ENCODE peak calls at places on chromosome 13, in nine cellular contexts. U is tibial nerve, H is Panc1, R is hepatocyte, B is brain microvascular endothelial cell, Z is PC-9, J is cardiac muscle cell, D is OCI-LY7, W is lung. L is an unnamed sample.

GRCh38 chr13:27696731-27697130 is 75.0 kb downstream of the POLR1D start:
- DNase-seq in U (no peak), H (no peak), R (no peak), B (no peak), Z (no peak), J (no peak), D (peak; percentile 67), W (no peak), L (no peak)

GRCh38 chr13:64675256-64675892 is 2554.8 kb downstream of the PCDH9 start:
- DNase-seq in U (no peak), H (peak; percentile 13), R (peak; percentile 13), B (peak; percentile 71), Z (peak; percentile 84), J (peak; percentile 9), D (no peak), W (no peak), L (no peak)

GRCh38 chr13:76620036-76620435 is 266.2 kb downstream of the KCTD12 start:
- DNase-seq in U (no peak), H (no peak), R (no peak), B (peak; percentile 47), Z (peak; percentile 36), J (peak; percentile 8), D (no peak), W (no peak), L (no peak)

GRCh38 chr13:50131998-50132936 is 117.0 kb downstream of the KCNRG start:
- DNase-seq in U (no peak), H (no peak), R (no peak), B (no peak), Z (no peak), J (peak; percentile 4), D (no peak), W (no peak), L (no peak)

GRCh38 chr13:46751811-46752635 is 44.9 kb downstream of the ESD start:
- DNase-seq in U (no peak), H (no peak), R (no peak), B (no peak), Z (no peak), J (no peak), D (peak; percentile 65), W (no peak), L (no peak)

GRCh38 chr13:101570410-101570809 is 117.9 kb downstream of the ITGBL1 start:
- DNase-seq in U (no peak), H (no peak), R (no peak), B (peak; percentile 22), Z (peak; percentile 87), J (no peak), D (no peak), W (no peak), L (no peak)

GRCh38 chr13:67520886-67521285 is 290.8 kb upstream of the PCDH9 start:
- DNase-seq in U (no peak), H (no peak), R (no peak), B (no peak), Z (no peak), J (no peak), D (no peak), W (no peak), L (no peak)

GRCh38 chr13:99956473-99957349 is 14.9 kb downstream of the ZIC5 start:
- DNase-seq in U (no peak), H (no peak), R (no peak), B (no peak), Z (no peak), J (no peak), D (no peak), W (no peak), L (no peak)

GRCh38 chr13:77660841-77661250 is 36.6 kb upstream of the SLAIN1 start:
- DNase-seq in U (no peak), H (no peak), R (no peak), B (no peak), Z (no peak), J (no peak), D (no peak), W (no peak), L (peak; percentile 29)

GRCh38 chr13:101474419-101474957 is 22.0 kb downstream of the ITGBL1 start:
- DNase-seq in U (peak; percentile 42), H (no peak), R (peak; percentile 61), B (peak; percentile 82), Z (no peak), J (peak; percentile 93), D (no peak), W (no peak), L (no peak)

GRCh38 chr13:97004096-97004876 is 10.0 kb upstream of the OXGR1 start:
- DNase-seq in U (no peak), H (no peak), R (peak; percentile 22), B (peak; percentile 77), Z (no peak), J (peak; percentile 91), D (no peak), W (no peak), L (no peak)

GRCh38 chr13:47211106-47211505 is 314.3 kb upstream of the HTR2A start:
- DNase-seq in U (no peak), H (peak; percentile 17), R (no peak), B (peak; percentile 12), Z (no peak), J (peak; percentile 27), D (no peak), W (no peak), L (no peak)

DNA sequence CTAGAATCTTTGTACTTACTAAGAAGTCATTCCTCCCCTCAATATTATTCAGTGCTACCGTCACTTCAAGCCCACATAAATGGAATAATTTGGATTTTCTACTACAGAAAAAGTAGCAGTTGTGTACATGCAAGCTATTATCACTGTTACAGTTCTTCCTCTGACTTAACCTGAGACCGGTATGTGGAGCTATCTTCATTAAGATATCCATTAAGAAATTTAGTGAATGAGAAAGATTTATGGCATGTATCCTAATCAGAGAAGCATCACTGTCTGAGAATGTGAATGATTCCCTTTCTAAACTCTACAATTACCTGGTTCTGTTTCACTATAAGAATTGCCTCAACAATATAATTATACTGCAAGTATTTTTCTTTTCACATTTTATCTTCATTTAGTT is 278.7 kb downstream of the KLF5 start:
- DNase-seq in U (no peak), H (no peak), R (no peak), B (no peak), Z (no peak), J (no peak), D (no peak), W (no peak), L (no peak)
- H3K27ac ChIP-seq in U (no peak overlapping the region), H (no peak overlapping the region), R (no peak overlapping the region), B (peak overlapping the region; percentile 1), Z (peak overlapping the region; percentile 99), J (no peak overlapping the region), D (no peak overlapping the region), W (no peak overlapping the region), L (peak overlapping the region; percentile 100)

GRCh38 chr13:48507024-48507423 is 25.9 kb downstream of the RCBTB2 start:
- DNase-seq in U (no peak), H (no peak), R (no peak), B (no peak), Z (no peak), J (no peak), D (no peak), W (no peak), L (no peak)

GRCh38 chr13:48508001-48508400 is 24.9 kb downstream of the RCBTB2 start:
- DNase-seq in U (no peak), H (no peak), R (no peak), B (no peak), Z (no peak), J (no peak), D (no peak), W (no peak), L (no peak)

GRCh38 chr13:48504606-48505369 is 28.1 kb downstream of the RCBTB2 start:
- DNase-seq in U (no peak), H (no peak), R (no peak), B (no peak), Z (no peak), J (no peak), D (no peak), W (no peak), L (no peak)

GRCh38 chr13:48505597-48506091 is 27.2 kb downstream of the RCBTB2 start:
- DNase-seq in U (peak; percentile 57), H (no peak), R (no peak), B (no peak), Z (no peak), J (no peak), D (peak; percentile 88), W (no peak), L (no peak)

DNA sequence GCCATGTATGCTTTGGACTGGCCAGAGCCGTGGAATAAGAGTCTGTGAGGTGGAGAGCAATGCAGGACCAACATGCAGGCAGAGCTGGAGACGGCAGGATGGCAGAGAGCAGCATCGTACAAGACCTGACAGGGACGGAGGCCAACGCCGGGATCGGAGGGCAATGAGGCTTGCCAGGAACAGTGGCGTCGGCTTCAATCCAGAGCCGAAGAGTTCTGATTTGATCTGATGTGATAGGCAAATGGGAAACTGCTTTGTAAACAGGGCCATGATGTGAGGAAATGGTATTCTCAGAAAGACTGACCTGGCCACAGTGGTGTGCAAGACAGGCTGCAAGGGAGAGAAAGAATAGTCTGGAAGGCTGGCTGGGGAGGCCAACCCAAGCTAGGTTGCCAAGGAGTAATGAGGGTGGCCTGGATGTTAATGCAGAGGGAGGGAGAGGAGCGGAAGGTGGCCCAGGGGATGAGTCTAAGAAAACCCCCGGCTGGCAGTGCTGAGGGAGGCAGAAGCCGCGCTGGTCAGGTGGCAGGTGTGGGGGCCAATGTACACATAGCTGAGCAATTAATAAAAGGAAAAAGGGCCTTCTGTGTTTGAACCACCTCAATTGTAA is 26.7 kb downstream of the RCBTB2 start:
- DNase-seq in U (no peak), H (no peak), R (no peak), B (no peak), Z (no peak), J (no peak), D (no peak), W (no peak), L (no peak)
- H3K4me3 ChIP-seq in U (no peak overlapping the region), H (no peak overlapping the region), R (no peak overlapping the region), B (no peak overlapping the region), Z (no peak overlapping the region), J (no peak overlapping the region), D (peak overlapping the region; percentile 46), W (no peak overlapping the region), L (no peak overlapping the region)

DNA sequence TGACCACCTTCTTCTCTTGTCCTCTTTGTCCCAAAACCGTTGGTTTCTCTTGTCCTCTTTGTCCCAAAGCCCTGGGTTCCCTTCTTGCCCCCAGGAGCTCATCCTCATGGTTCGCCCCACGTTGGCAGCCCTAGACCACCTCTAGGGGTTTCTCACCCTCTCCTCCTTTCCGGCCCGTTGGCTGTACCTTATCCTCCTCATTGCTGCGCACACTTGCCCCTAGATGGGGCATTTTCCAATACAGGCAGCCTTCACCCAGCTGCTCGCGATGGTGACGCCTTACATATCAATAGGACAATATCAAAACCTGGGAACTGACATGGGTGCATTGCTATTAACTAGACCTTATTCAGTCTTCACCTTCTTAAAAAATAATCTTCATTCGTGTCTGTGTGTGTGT is 86.5 kb downstream of the IPO5 start:
- DNase-seq in U (no peak), H (no peak), R (no peak), B (no peak), Z (no peak), J (no peak), D (no peak), W (no peak), L (no peak)
- TF ChIP-seq CTCF in U (no peak), H (no peak), R (no peak), B (no peak), Z (no peak), J (no peak), D (no peak), W (no peak), L (no peak)

DNA sequence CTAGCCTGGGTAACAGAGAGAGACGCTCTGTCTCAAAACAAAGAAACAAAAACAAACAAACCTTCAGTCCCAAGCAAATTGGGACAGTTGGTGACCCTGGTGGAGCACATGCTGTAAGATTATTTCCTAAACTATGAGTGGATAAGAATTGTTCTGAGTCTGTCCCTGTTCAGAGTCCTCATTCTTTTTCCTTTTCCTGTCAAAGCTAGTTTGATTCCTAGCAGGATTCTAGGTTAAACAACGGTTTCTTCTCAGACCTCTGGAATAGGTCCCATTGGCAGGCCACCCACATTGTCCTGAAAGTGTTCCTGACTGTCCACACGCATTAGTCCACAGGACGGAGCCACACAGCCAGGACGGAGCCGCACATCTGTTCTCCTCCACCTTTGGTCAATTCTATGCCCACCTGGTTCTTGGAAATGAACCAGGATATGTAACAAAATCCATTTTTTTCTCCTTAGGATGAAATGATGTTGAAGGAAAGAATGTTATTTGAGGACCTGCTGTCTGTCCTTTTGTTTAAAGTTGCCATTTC is 46.2 kb downstream of the ANKRD10 start:
- DNase-seq in U (no peak), H (no peak), R (no peak), B (no peak), Z (no peak), J (no peak), D (no peak), W (no peak), L (no peak)
- H3K27ac ChIP-seq in U (peak overlapping the region; percentile 61), H (peak overlapping the region; percentile 85), R (peak overlapping the region; percentile 80), B (no peak overlapping the region), Z (peak overlapping the region; percentile 97), J (no peak overlapping the region), D (no peak overlapping the region), W (peak overlapping the region; percentile 51), L (no peak overlapping the region)

L was measured in RWPE2.